ENCODE peak calls at places on chromosomes 1 and 21, in six cellular contexts. Z is H54, H is Right ventricle myocardium superior, N is smooth muscle cell of the brain vasculature, A is RCC 7860, P is endothelial cell. B is an unnamed sample.

GRCh38 chr21:46605759-46606426 is 1.0 kb upstream of the S100B start:
- DNase-seq in N (no peak), P (no peak), Z (no peak), A (no peak), H (peak; percentile 64), B (no peak)

GRCh38 chr1:40899230-40899870 is 37.2 kb upstream of the CITED4 start:
- DNase-seq in A (no peak), H (no peak), P (no peak), N (no peak), Z (no peak), B (no peak)

GRCh38 chr1:144551543-144552424 is 40.9 kb upstream of the PPIAL4F start:
- DNase-seq in N (peak; percentile 79), P (peak; percentile 82), Z (peak; percentile 60), H (peak; percentile 76), A (peak; percentile 96), B (peak; percentile 54)

GRCh38 chr1:213761845-213762407 is 225.8 kb upstream of the PROX1 start:
- DNase-seq in H (no peak), A (no peak), P (peak; percentile 4), Z (no peak), N (no peak), B (no peak)

GRCh38 chr1:180249725-180250498 is 19.8 kb downstream of the LHX4 start:
- DNase-seq in A (no peak), P (no peak), Z (no peak), N (no peak), H (peak; percentile 33), B (no peak)

GRCh38 chr21:44764319-44765230 is 37.0 kb downstream of the UBE2G2 start:
- DNase-seq in A (no peak), N (no peak), Z (no peak), H (no peak), P (no peak), B (no peak)

GRCh38 chr1:99544328-99544727 is 101.6 kb upstream of the PALMD start:
- DNase-seq in N (no peak), Z (no peak), P (no peak), H (no peak), A (no peak), B (no peak)

GRCh38 chr1:198935371-198935921 is 296.6 kb downstream of the PTPRC start:
- DNase-seq in N (no peak), Z (peak; percentile 11), A (peak; percentile 96), H (peak; percentile 67), P (peak; percentile 49), B (peak; percentile 14)

GRCh38 chr21:18499761-18500376 is 96.3 kb upstream of the TMPRSS15 start:
- DNase-seq in H (no peak), Z (no peak), N (no peak), A (no peak), P (peak; percentile 61), B (no peak)

GRCh38 chr1:38045431-38046332 is 911 bp downstream of the POU3F1 start:
- DNase-seq in N (no peak), A (no peak), P (no peak), Z (no peak), H (peak; percentile 46), B (no peak)

B was measured in HuH-7.5.